ENCODE peak calls at places on chromosomes 4 and X, in nine cellular contexts. K is AG10803; N is stimulated activated CD8-positive, alpha-beta memory T cell treated with anti-CD3 and anti-CD28 coated beads, Interleukin-2, amount 100 ng/mL, for 48 hours; Y is activated naive CD4-positive, alpha-beta T cell treated with anti-CD3 and anti-CD28 coated beads for 36 hours; R is A172; Q is astrocyte of the cerebellum; S is activated CD4-positive, alpha-beta T cell treated with anti-CD3 and anti-CD28 coated beads for 36 hours; Z is AG04450; W is erythroblast. L is an unnamed sample.

GRCh38 chrX:41148553-41148952 is 63.3 kb downstream of the USP9X start:
- DNase-seq in W (no peak), S (no peak), K (peak), Y (no peak), N (no peak), R (peak), Q (peak), Z (peak), L (peak)

GRCh38 chrX:115330498-115331138 is 41.1 kb downstream of the LUZP4 start:
- DNase-seq in R (peak), N (no peak), S (peak), Q (peak), Y (peak), K (peak), Z (no peak), W (peak), L (peak)

GRCh38 chr4:7878323-7878722 is 61.3 kb downstream of the AFAP1 start:
- DNase-seq in N (no peak), Y (no peak), R (no peak), Q (no peak), K (no peak), Z (no peak), S (no peak), W (no peak), L (no peak)

GRCh38 chrX:40644821-40645358 is 2.5 kb downstream of the CXorf38 start:
- DNase-seq in W (peak), N (peak), R (peak), Z (no peak), Y (peak), Q (peak), S (peak), K (peak), L (peak)

GRCh38 chr4:113645771-113646455 is 115.6 kb downstream of the CAMK2D start:
- DNase-seq in Q (peak), S (no peak), K (peak), R (peak), Z (peak), W (no peak), Y (no peak), N (no peak), L (no peak)

GRCh38 chr4:94414907-94415306 is 36.8 kb upstream of the PDLIM5 start:
- DNase-seq in R (no peak), W (no peak), S (no peak), Y (no peak), Q (no peak), N (no peak), K (no peak), Z (no peak), L (no peak)

GRCh38 chrX:55919367-55920221 is 202.0 kb downstream of the RRAGB start:
- DNase-seq in Q (no peak), Z (no peak), N (no peak), Y (no peak), S (no peak), K (no peak), R (no peak), W (no peak), L (no peak)

GRCh38 chr4:128322986-128323385 is 35.4 kb upstream of the PGRMC2 start:
- DNase-seq in Z (no peak), Y (no peak), S (no peak), N (no peak), W (no peak), K (peak), R (peak), Q (peak), L (no peak)

GRCh38 chr4:125432078-125432477 is 117.3 kb downstream of the FAT4 start:
- DNase-seq in Z (no peak), W (no peak), Y (no peak), N (no peak), S (no peak), R (peak), Q (no peak), K (peak), L (peak)

GRCh38 chr4:94758141-94758699 is 465 bp downstream of the BMPR1B start:
- DNase-seq in Q (no peak), R (no peak), N (no peak), K (peak), Y (no peak), Z (no peak), W (peak), S (peak), L (peak)

GRCh38 chr4:165873298-165874071 is 448 bp downstream of the TLL1 start:
- DNase-seq in K (peak), Y (no peak), W (no peak), N (no peak), Q (no peak), S (peak), Z (no peak), R (peak), L (peak)

GRCh38 chrX:9765737-9766098 is at the start of gene GPR143:
- DNase-seq in W (no peak), Y (no peak), R (no peak), Q (no peak), S (no peak), K (no peak), N (no peak), Z (no peak), L (no peak)

GRCh38 chr4:107115185-107115847 is 79.2 kb upstream of the DKK2 start:
- DNase-seq in S (no peak), N (no peak), Q (peak), R (no peak), Z (no peak), Y (no peak), K (peak), W (no peak), L (peak)

GRCh38 chr4:108237693-108238092 is 69.0 kb upstream of the LEF1 start:
- DNase-seq in Z (no peak), R (no peak), N (no peak), W (no peak), K (no peak), S (no peak), Q (no peak), Y (no peak), L (no peak)

GRCh38 chr4:57424231-57424897 is 314.2 kb upstream of the IGFBP7 start:
- DNase-seq in Q (peak), N (no peak), K (peak), R (peak), Z (no peak), S (no peak), W (no peak), Y (no peak), L (no peak)

GRCh38 chrX:103776586-103776985 is at the start of gene PLP1:
- DNase-seq in K (no peak), Y (no peak), W (no peak), Z (no peak), S (no peak), Q (no peak), N (no peak), R (no peak), L (no peak)

GRCh38 chr4:81465668-81466357 is 5.9 kb downstream of the RASGEF1B start:
- DNase-seq in N (no peak), R (no peak), Y (no peak), K (no peak), W (no peak), S (no peak), Z (no peak), Q (no peak), L (no peak)

GRCh38 chr4:150906987-150907633 is 108.0 kb downstream of the LRBA start:
- DNase-seq in R (no peak), W (peak), S (no peak), N (no peak), Z (no peak), Y (no peak), Q (no peak), K (no peak), L (peak)

GRCh38 chr4:184267673-184268573 is 50.2 kb upstream of the ENPP6 start:
- DNase-seq in R (peak), Z (peak), K (peak), W (peak), Q (peak), Y (peak), S (peak), N (no peak), L (peak)

GRCh38 chr4:31422006-31422405 is 701.8 kb downstream of the PCDH7 start:
- DNase-seq in Z (no peak), Y (no peak), N (no peak), S (no peak), W (no peak), R (no peak), K (no peak), Q (no peak), L (no peak)

GRCh38 chrX:44580466-44580865 is 37.8 kb upstream of the FUNDC1 start:
- DNase-seq in R (peak), K (peak), Y (no peak), N (no peak), Q (peak), S (no peak), Z (peak), W (no peak), L (no peak)

GRCh38 chrX:150569155-150569477 is 695 bp downstream of the MTM1 start:
- DNase-seq in K (peak), W (peak), Y (peak), Z (no peak), S (peak), Q (no peak), R (no peak), N (no peak), L (peak)

GRCh38 chr4:2721586-2721985 is 34.5 kb downstream of the TNIP2 start:
- DNase-seq in K (no peak), R (no peak), Z (no peak), N (no peak), W (no peak), Q (no peak), S (no peak), Y (no peak), L (no peak)

GRCh38 chr4:60002603-60003325 is 1197.4 kb upstream of the ADGRL3 start:
- DNase-seq in N (no peak), W (no peak), Z (no peak), Y (no peak), S (no peak), K (no peak), Q (no peak), R (no peak), L (no peak)

GRCh38 chr4:146096374-146096773 is 79.1 kb upstream of the LSM6 start:
- DNase-seq in Z (no peak), N (no peak), R (no peak), Q (no peak), K (no peak), Y (no peak), S (no peak), W (no peak), L (no peak)

GRCh38 chr4:116664198-116664597 is 421.2 kb downstream of the TRAM1L1 start:
- DNase-seq in R (no peak), Q (no peak), Y (no peak), S (no peak), W (no peak), N (no peak), Z (no peak), K (no peak), L (no peak)

GRCh38 chr4:184357783-184358182 is 116.6 kb downstream of the IRF2 start:
- DNase-seq in W (peak), S (no peak), Q (no peak), Z (no peak), K (no peak), N (no peak), R (no peak), Y (no peak), L (no peak)

L was measured in A673.